ENCODE peak calls at places on chromosomes 16 and 17, in six cellular contexts. One of them, this sample, is unnamed.

GRCh38 chr16:70553645-70554044 is 30.0 kb downstream of the SF3B3 start:
- DNase-seq in body of pancreas: no peak
- DNase-seq in lower leg skin: no peak
- DNase-seq in heart left ventricle: no peak
- DNase-seq in adrenal gland: no peak
- DNase-seq in uterus: no peak
- DNase-seq in this sample: no peak

GRCh38 chr17:1942066-1942365 is 83.1 kb downstream of the RTN4RL1 start:
- DNase-seq in body of pancreas: no peak
- DNase-seq in lower leg skin: no peak
- DNase-seq in heart left ventricle: no peak
- DNase-seq in adrenal gland: no peak
- DNase-seq in uterus: no peak
- DNase-seq in this sample: no peak

GRCh38 chr16:19119564-19119963 is 5.8 kb downstream of the ITPRIPL2 start:
- DNase-seq in body of pancreas: no peak
- DNase-seq in lower leg skin: no peak
- DNase-seq in heart left ventricle: no peak
- DNase-seq in adrenal gland: no peak
- DNase-seq in uterus: no peak
- DNase-seq in this sample: no peak

GRCh38 chr17:2853111-2853721 is 57.0 kb downstream of the RAP1GAP2 start:
- DNase-seq in body of pancreas: peak
- DNase-seq in lower leg skin: no peak
- DNase-seq in heart left ventricle: peak
- DNase-seq in adrenal gland: no peak
- DNase-seq in uterus: peak
- DNase-seq in this sample: peak

GRCh38 chr16:51636913-51637743 is 486.1 kb upstream of the SALL1 start:
- DNase-seq in body of pancreas: no peak
- DNase-seq in lower leg skin: no peak
- DNase-seq in heart left ventricle: no peak
- DNase-seq in adrenal gland: no peak
- DNase-seq in uterus: no peak
- DNase-seq in this sample: no peak

GRCh38 chr17:47210105-47210504 is 957 bp downstream of the MYL4 start:
- DNase-seq in body of pancreas: no peak
- DNase-seq in lower leg skin: no peak
- DNase-seq in heart left ventricle: no peak
- DNase-seq in adrenal gland: no peak
- DNase-seq in uterus: no peak
- DNase-seq in this sample: no peak

GRCh38 chr17:31467502-31468256 is 76.2 kb downstream of the RAB11FIP4 start:
- DNase-seq in body of pancreas: peak
- DNase-seq in lower leg skin: no peak
- DNase-seq in heart left ventricle: peak
- DNase-seq in adrenal gland: no peak
- DNase-seq in uterus: no peak
- DNase-seq in this sample: no peak

GRCh38 chr16:49472598-49472997 is 99.0 kb downstream of the C16orf78 start:
- DNase-seq in body of pancreas: no peak
- DNase-seq in lower leg skin: no peak
- DNase-seq in heart left ventricle: peak
- DNase-seq in adrenal gland: no peak
- DNase-seq in uterus: peak
- DNase-seq in this sample: no peak

GRCh38 chr17:42679001-42679491 is 2.3 kb upstream of the PLEKHH3 start:
- DNase-seq in body of pancreas: peak
- DNase-seq in lower leg skin: peak
- DNase-seq in heart left ventricle: no peak
- DNase-seq in adrenal gland: peak
- DNase-seq in uterus: peak
- DNase-seq in this sample: peak

GRCh38 chr16:76897816-76898215 is 293.2 kb upstream of the MON1B start:
- DNase-seq in body of pancreas: no peak
- DNase-seq in lower leg skin: no peak
- DNase-seq in heart left ventricle: no peak
- DNase-seq in adrenal gland: no peak
- DNase-seq in uterus: no peak
- DNase-seq in this sample: no peak

GRCh38 chr16:19138601-19139000 is 24.8 kb downstream of the ITPRIPL2 start:
- DNase-seq in body of pancreas: peak
- DNase-seq in lower leg skin: peak
- DNase-seq in heart left ventricle: peak
- DNase-seq in adrenal gland: peak
- DNase-seq in uterus: peak
- DNase-seq in this sample: peak

GRCh38 chr16:2912330-2913199 is 834 bp downstream of the FLYWCH1 start:
- DNase-seq in body of pancreas: peak
- DNase-seq in lower leg skin: no peak
- DNase-seq in heart left ventricle: peak
- DNase-seq in adrenal gland: peak
- DNase-seq in uterus: peak
- DNase-seq in this sample: no peak
- TF ChIP-seq POLR2A in body of pancreas: no peak
- TF ChIP-seq POLR2A in lower leg skin: no peak
- TF ChIP-seq POLR2A in heart left ventricle: no peak
- TF ChIP-seq POLR2A in adrenal gland: peak
- TF ChIP-seq POLR2A in uterus: no peak
- TF ChIP-seq POLR2A in this sample: no peak

DNA sequence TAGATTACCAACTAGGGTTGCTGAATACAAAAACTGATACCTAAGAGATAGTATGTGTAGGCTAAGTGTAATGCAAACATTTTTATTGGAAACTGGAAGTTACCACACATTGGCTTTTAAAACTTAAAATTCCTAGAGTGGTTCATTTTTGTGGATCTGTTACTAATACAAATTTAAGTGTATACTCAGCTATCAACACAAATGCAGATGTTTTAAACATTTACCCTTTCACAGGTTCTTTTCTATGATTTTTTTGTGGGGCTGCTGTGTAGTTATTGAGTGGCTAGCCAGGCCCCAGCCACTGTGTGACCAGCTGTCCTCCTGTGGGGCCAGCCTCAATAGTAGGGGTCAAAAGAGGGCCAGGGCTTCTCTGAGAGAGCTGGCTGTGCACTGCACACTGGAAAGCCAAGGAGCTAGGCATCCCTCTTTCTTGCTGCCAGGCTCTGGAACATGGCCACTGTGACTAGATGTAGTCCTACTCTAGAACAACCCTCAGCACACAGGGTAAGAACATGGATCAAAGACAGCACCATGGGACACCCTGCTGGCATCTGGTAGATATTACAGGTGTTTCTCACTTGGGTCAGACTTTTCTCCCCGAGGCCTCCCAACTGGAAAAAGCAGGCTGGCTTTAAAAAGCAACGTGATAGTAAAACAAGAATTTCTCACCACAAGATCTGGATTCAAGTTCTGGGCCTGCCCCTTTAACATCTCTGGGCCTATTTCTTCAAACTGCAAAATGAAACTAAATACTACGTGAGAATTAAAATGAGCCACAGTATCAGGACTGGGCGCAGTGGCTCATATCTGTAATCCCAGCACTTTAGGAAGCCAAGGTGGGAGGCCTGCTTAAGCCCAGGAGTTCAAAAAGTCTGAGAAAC is 7.3 kb upstream of the VEZF1 start:
- DNase-seq in body of pancreas: peak
- DNase-seq in lower leg skin: peak
- DNase-seq in heart left ventricle: peak
- DNase-seq in adrenal gland: peak
- DNase-seq in uterus: peak
- DNase-seq in this sample: peak
- TF ChIP-seq POLR2A in body of pancreas: peak
- TF ChIP-seq POLR2A in lower leg skin: no peak
- TF ChIP-seq POLR2A in heart left ventricle: no peak
- TF ChIP-seq POLR2A in adrenal gland: no peak
- TF ChIP-seq POLR2A in uterus: no peak
- TF ChIP-seq POLR2A in this sample: no peak

DNA sequence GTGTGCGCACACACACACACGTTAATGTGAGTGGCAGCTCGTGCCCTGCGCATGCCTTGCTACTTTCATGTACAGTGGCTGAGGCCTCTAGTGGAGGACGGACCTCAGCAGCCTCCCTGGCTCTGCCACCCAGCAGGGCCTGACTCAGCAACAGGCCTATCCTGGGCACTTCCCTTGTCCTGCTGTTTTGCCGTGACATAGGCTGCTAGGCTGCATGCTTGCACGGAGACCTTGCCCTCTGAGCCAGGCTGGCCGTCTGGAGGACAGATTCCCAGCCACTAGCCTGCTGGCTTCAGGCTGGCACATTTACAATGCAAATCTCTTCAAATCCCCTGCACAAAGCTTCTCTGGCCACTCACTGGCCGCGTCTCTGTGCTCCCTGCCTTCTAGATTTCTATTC is 9.5 kb downstream of the RNF213 start:
- DNase-seq in body of pancreas: no peak
- DNase-seq in lower leg skin: no peak
- DNase-seq in heart left ventricle: no peak
- DNase-seq in adrenal gland: peak
- DNase-seq in uterus: no peak
- DNase-seq in this sample: no peak
- TF ChIP-seq POLR2A in body of pancreas: no peak
- TF ChIP-seq POLR2A in lower leg skin: no peak
- TF ChIP-seq POLR2A in heart left ventricle: no peak
- TF ChIP-seq POLR2A in adrenal gland: peak
- TF ChIP-seq POLR2A in uterus: no peak
- TF ChIP-seq POLR2A in this sample: no peak

GRCh38 chr16:81703177-81704155 is 75.6 kb upstream of the PLCG2 start:
- DNase-seq in body of pancreas: no peak
- DNase-seq in lower leg skin: no peak
- DNase-seq in heart left ventricle: no peak
- DNase-seq in adrenal gland: peak
- DNase-seq in uterus: peak
- DNase-seq in this sample: no peak
- TF ChIP-seq POLR2A in body of pancreas: no peak
- TF ChIP-seq POLR2A in lower leg skin: no peak
- TF ChIP-seq POLR2A in heart left ventricle: no peak
- TF ChIP-seq POLR2A in adrenal gland: no peak
- TF ChIP-seq POLR2A in uterus: no peak
- TF ChIP-seq POLR2A in this sample: no peak

DNA sequence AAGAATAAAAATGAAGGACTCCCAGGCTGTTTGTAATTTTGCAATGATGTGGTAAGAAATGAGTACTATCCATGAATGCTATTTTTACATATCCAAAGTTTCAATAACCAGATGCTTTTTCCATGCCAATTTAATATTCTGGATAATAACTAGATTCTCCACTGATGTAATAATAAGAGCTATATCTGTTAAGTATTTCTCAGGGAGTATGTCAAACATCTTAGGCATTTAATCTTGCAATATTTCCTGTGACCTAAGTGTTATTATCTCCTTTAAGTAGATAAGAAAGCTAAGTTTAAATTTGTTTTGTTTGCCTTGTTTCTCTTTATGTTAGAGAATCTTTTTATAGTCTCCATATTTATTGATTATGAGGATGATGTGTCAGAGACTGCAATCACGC is 32.3 kb upstream of the HS3ST3A1 start:
- DNase-seq in body of pancreas: no peak
- DNase-seq in lower leg skin: no peak
- DNase-seq in heart left ventricle: no peak
- DNase-seq in adrenal gland: no peak
- DNase-seq in uterus: no peak
- DNase-seq in this sample: no peak
- TF ChIP-seq POLR2A in body of pancreas: no peak
- TF ChIP-seq POLR2A in lower leg skin: no peak
- TF ChIP-seq POLR2A in heart left ventricle: no peak
- TF ChIP-seq POLR2A in adrenal gland: no peak
- TF ChIP-seq POLR2A in uterus: no peak
- TF ChIP-seq POLR2A in this sample: no peak

DNA sequence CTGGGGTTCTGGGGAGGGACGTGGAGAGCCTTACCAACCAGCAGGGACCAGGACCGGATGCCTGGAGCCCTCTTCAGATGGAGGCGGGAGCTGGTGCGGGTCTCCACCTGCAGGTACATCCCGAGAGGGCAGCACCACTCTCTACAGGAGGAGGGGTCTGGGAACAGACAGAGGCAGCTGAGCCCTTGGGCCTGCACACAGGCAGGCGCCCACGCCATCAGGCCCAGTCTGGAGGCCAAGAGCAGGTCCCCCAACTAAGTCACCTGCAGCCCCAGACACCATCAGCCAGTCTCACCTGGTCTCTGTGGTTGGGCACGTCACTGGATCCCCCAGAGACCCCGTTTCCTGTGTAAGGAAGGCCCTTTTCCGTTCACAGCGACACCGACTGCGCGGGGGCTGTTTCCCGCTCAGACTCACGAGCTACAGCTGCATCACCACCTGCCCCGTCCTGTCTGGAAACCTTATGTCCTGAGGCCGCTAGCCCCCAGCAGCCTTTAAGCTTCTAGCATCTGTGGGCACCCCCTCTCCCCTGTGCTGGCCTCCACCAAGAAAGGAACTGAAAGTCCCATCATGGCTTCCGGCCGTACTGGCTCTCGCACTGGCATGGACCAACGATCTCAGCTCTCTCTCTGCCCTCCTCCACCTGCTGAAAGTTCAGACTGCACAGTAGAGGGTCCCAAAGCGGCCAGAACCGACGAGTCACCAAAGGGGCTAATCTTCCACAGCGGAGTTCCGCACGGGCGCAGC is 1.2 kb downstream of the CYBC1 start:
- DNase-seq in body of pancreas: no peak
- DNase-seq in lower leg skin: no peak
- DNase-seq in heart left ventricle: peak
- DNase-seq in adrenal gland: no peak
- DNase-seq in uterus: no peak
- DNase-seq in this sample: no peak
- TF ChIP-seq POLR2A in body of pancreas: peak
- TF ChIP-seq POLR2A in lower leg skin: no peak
- TF ChIP-seq POLR2A in heart left ventricle: no peak
- TF ChIP-seq POLR2A in adrenal gland: no peak
- TF ChIP-seq POLR2A in uterus: no peak
- TF ChIP-seq POLR2A in this sample: no peak

GRCh38 chr17:77423589-77424451 is 283.1 kb downstream of the SEC14L1 start:
- DNase-seq in body of pancreas: peak
- DNase-seq in lower leg skin: peak
- DNase-seq in heart left ventricle: peak
- DNase-seq in adrenal gland: peak
- DNase-seq in uterus: peak
- DNase-seq in this sample: peak
- TF ChIP-seq POLR2A in body of pancreas: no peak
- TF ChIP-seq POLR2A in lower leg skin: no peak
- TF ChIP-seq POLR2A in heart left ventricle: no peak
- TF ChIP-seq POLR2A in adrenal gland: peak
- TF ChIP-seq POLR2A in uterus: peak
- TF ChIP-seq POLR2A in this sample: no peak

GRCh38 chr16:26985100-26986065 is 81.3 kb upstream of the C16orf82 start:
- DNase-seq in body of pancreas: no peak
- DNase-seq in lower leg skin: no peak
- DNase-seq in heart left ventricle: no peak
- DNase-seq in adrenal gland: no peak
- DNase-seq in uterus: no peak
- DNase-seq in this sample: no peak
- TF ChIP-seq POLR2A in body of pancreas: no peak
- TF ChIP-seq POLR2A in lower leg skin: no peak
- TF ChIP-seq POLR2A in heart left ventricle: no peak
- TF ChIP-seq POLR2A in adrenal gland: no peak
- TF ChIP-seq POLR2A in uterus: no peak
- TF ChIP-seq POLR2A in this sample: no peak

This sample was measured in prostate gland.